ENCODE peak calls at places on chromosomes 7 and 10, in five cellular contexts. O, V, Z, F and Y are unnamed samples.

GRCh38 chr7:5750026-5750425 is 31.4 kb downstream of the RNF216 start:
- DNase-seq in O (no peak), V (no peak), Z (no peak), F (no peak), Y (peak; percentile 23)

GRCh38 chr10:89478739-89479116 is 56.7 kb downstream of the SLC16A12 start:
- DNase-seq in O (no peak), V (no peak), Z (peak; percentile 73), F (no peak), Y (no peak)

GRCh38 chr7:157139142-157140117 is 704 bp downstream of the UBE3C start:
- DNase-seq in O (peak; percentile 12), V (peak; percentile 80), Z (peak; percentile 50), F (no peak), Y (peak; percentile 61)

GRCh38 chr7:36208997-36209813 is 56.2 kb downstream of the EEPD1 start:
- DNase-seq in O (no peak), V (no peak), Z (peak; percentile 38), F (no peak), Y (peak; percentile 25)

GRCh38 chr7:55574062-55574717 is 1.9 kb upstream of the VOPP1 start:
- DNase-seq in O (no peak), V (no peak), Z (peak; percentile 49), F (peak; percentile 24), Y (peak; percentile 7)

GRCh38 chr7:924541-925231 is 29.8 kb downstream of the ADAP1 start:
- DNase-seq in O (no peak), V (peak; percentile 47), Z (peak; percentile 57), F (peak; percentile 13), Y (peak; percentile 53)

GRCh38 chr7:7614066-7614738 is 26.4 kb upstream of the UMAD1 start:
- DNase-seq in O (peak; percentile 40), V (no peak), Z (no peak), F (no peak), Y (no peak)

GRCh38 chr10:3850999-3851937 is 66.3 kb upstream of the KLF6 start:
- DNase-seq in O (peak; percentile 26), V (no peak), Z (peak; percentile 73), F (peak; percentile 98), Y (peak; percentile 56)

GRCh38 chr7:98619450-98620321 is 2.6 kb downstream of the NPTX2 start:
- DNase-seq in O (no peak), V (peak; percentile 73), Z (peak; percentile 61), F (no peak), Y (peak; percentile 64)

GRCh38 chr7:86972072-86972471 is 87.4 kb downstream of the ELAPOR2 start:
- DNase-seq in O (no peak), V (no peak), Z (no peak), F (no peak), Y (no peak)

GRCh38 chr10:29119374-29119773 is 169.5 kb upstream of the LYZL1 start:
- DNase-seq in O (no peak), V (no peak), Z (peak; percentile 56), F (no peak), Y (no peak)

GRCh38 chr10:34290412-34291082 is 524.5 kb downstream of the PARD3 start:
- DNase-seq in O (no peak), V (no peak), Z (peak; percentile 74), F (no peak), Y (peak; percentile 79)

GRCh38 chr7:134916428-134916883 is 69.9 kb upstream of the AGBL3 start:
- DNase-seq in O (no peak), V (no peak), Z (peak; percentile 42), F (no peak), Y (peak; percentile 35)

GRCh38 chr7:100696123-100696521 is 2.1 kb upstream of the GIGYF1 start:
- DNase-seq in O (no peak), V (no peak), Z (no peak), F (no peak), Y (no peak)

GRCh38 chr10:7457478-7458316 is 46.9 kb upstream of the SFMBT2 start:
- DNase-seq in O (no peak), V (no peak), Z (peak; percentile 5), F (peak; percentile 52), Y (no peak)

GRCh38 chr10:92692085-92692671 is 2.4 kb downstream of the HHEX start:
- DNase-seq in O (no peak), V (no peak), Z (no peak), F (no peak), Y (no peak)

GRCh38 chr7:30563326-30563942 is 31.2 kb upstream of the GARS1 start:
- DNase-seq in O (no peak), V (no peak), Z (peak; percentile 95), F (no peak), Y (peak; percentile 97)

GRCh38 chr7:100563809-100564400 is 9.8 kb downstream of the SAP25 start:
- DNase-seq in O (no peak), V (peak; percentile 96), Z (peak; percentile 47), F (peak; percentile 83), Y (peak; percentile 67)

GRCh38 chr7:46468753-46469356 is 547.8 kb upstream of the IGFBP3 start:
- DNase-seq in O (no peak), V (no peak), Z (no peak), F (peak; percentile 32), Y (peak; percentile 35)

GRCh38 chr7:148185050-148185449 is 405.5 kb upstream of the C7orf33 start:
- DNase-seq in O (no peak), V (no peak), Z (no peak), F (no peak), Y (no peak)

GRCh38 chr7:144384071-144384470 is 19.4 kb downstream of the NOBOX start:
- DNase-seq in O (no peak), V (no peak), Z (peak; percentile 86), F (no peak), Y (peak; percentile 38)

GRCh38 chr10:22712959-22713852 is 1.2 kb downstream of the PIP4K2A start:
- DNase-seq in O (no peak), V (peak; percentile 78), Z (peak; percentile 26), F (peak; percentile 32), Y (peak; percentile 61)

GRCh38 chr10:59674211-59674836 is 35.3 kb downstream of the SLC16A9 start:
- DNase-seq in O (no peak), V (no peak), Z (peak; percentile 24), F (no peak), Y (peak; percentile 19)

GRCh38 chr10:11335167-11335652 is 276.2 kb downstream of the USP6NL start:
- DNase-seq in O (no peak), V (no peak), Z (no peak), F (peak; percentile 85), Y (no peak)

GRCh38 chr7:105963038-105963667 is at the start of gene CDHR3:
- DNase-seq in O (no peak), V (no peak), Z (peak; percentile 50), F (no peak), Y (no peak)